ENCODE peak calls at places on chromosome 13, in eight cellular contexts. V is H1, Y is fibroblast of the aortic adventitia, T is DND-41, S is GM23338, D is Panc1, J is neural progenitor cell, Z is body of pancreas. H is an unnamed sample.

GRCh38 chr13:47831265-47831664 is 169.8 kb downstream of the SUCLA2 start:
- DNase-seq in D (no peak), Z (no peak), Y (peak), T (no peak), S (no peak), J (no peak), V (no peak), H (peak)

GRCh38 chr13:30734434-30734833 is 909 bp upstream of the ALOX5AP start:
- DNase-seq in D (no peak), T (no peak), J (no peak), Z (no peak), Y (peak), V (no peak), S (no peak), H (peak)

GRCh38 chr13:52615817-52616216 is 26.4 kb upstream of the HNRNPA1L2 start:
- DNase-seq in Y (no peak), S (no peak), D (no peak), Z (no peak), V (no peak), J (no peak), T (peak), H (no peak)

GRCh38 chr13:112690242-112690943 is 555 bp downstream of the ATP11A start:
- DNase-seq in Y (peak), V (no peak), D (no peak), J (peak), T (peak), S (peak), Z (peak), H (peak)

GRCh38 chr13:34654682-34655081 is 287.4 kb upstream of the NBEA start:
- DNase-seq in T (no peak), V (no peak), Y (no peak), Z (peak), J (peak), S (no peak), D (no peak), H (peak)

GRCh38 chr13:24763596-24764275 is at the start of gene RNF17:
- DNase-seq in Y (no peak), S (no peak), J (no peak), Z (no peak), T (no peak), D (no peak), V (no peak), H (no peak)

GRCh38 chr13:76481738-76482137 is 404.5 kb downstream of the KCTD12 start:
- DNase-seq in J (no peak), D (no peak), Z (no peak), S (no peak), Y (peak), V (no peak), T (no peak), H (peak)

GRCh38 chr13:80050252-80050651 is 290.7 kb downstream of the SPRY2 start:
- DNase-seq in Z (no peak), J (no peak), D (no peak), T (no peak), V (no peak), S (no peak), Y (peak), H (peak)

GRCh38 chr13:47426126-47426849 is 529.4 kb upstream of the HTR2A start:
- DNase-seq in J (no peak), S (no peak), V (no peak), Z (peak), T (no peak), D (peak), Y (peak), H (peak)

GRCh38 chr13:42001580-42001979 is 40.7 kb upstream of the VWA8 start:
- DNase-seq in Z (no peak), T (no peak), D (no peak), J (peak), Y (peak), S (peak), V (peak), H (peak)

GRCh38 chr13:108700421-108701170 is 71.2 kb downstream of the MYO16 start:
- DNase-seq in V (no peak), Z (no peak), T (peak), Y (peak), D (no peak), J (no peak), S (peak), H (peak)

GRCh38 chr13:113962975-113963374 is 10.9 kb downstream of the C13orf46 start:
- DNase-seq in Z (no peak), S (no peak), J (no peak), V (no peak), T (no peak), Y (no peak), D (no peak), H (no peak)

GRCh38 chr13:51275101-51275500 is 52.9 kb downstream of the FAM124A start:
- DNase-seq in V (peak), T (no peak), S (no peak), J (no peak), Z (no peak), Y (no peak), D (no peak), H (peak)

GRCh38 chr13:79384022-79384610 is 21.9 kb downstream of the RBM26 start:
- DNase-seq in S (no peak), D (no peak), Z (no peak), Y (no peak), T (no peak), V (no peak), J (no peak), H (no peak)

GRCh38 chr13:42108217-42108616 is 59.8 kb downstream of the DGKH start:
- DNase-seq in S (no peak), T (no peak), D (no peak), V (no peak), Y (no peak), Z (no peak), J (no peak), H (no peak)

GRCh38 chr13:97226788-97227627 is 4.9 kb downstream of the MBNL2 start:
- DNase-seq in Z (peak), V (no peak), D (no peak), J (no peak), Y (no peak), T (peak), S (peak), H (no peak)

GRCh38 chr13:36848228-36848982 is 29.4 kb downstream of the RFXAP start:
- DNase-seq in V (peak), Y (no peak), S (peak), D (no peak), J (peak), Z (no peak), T (no peak), H (peak)

GRCh38 chr13:113275387-113275786 is 21.7 kb upstream of the LAMP1 start:
- DNase-seq in Y (peak), V (peak), Z (peak), T (peak), D (peak), J (peak), S (peak), H (peak)

GRCh38 chr13:102903659-102904407 is 58.0 kb downstream of the ERCC5 start:
- DNase-seq in V (no peak), T (no peak), J (peak), Z (no peak), S (peak), Y (peak), D (no peak), H (peak)

GRCh38 chr13:112931028-112931934 is 37.7 kb upstream of the MCF2L start:
- DNase-seq in S (peak), Z (peak), Y (peak), J (peak), V (no peak), D (no peak), T (no peak), H (peak)

GRCh38 chr13:111423168-111423785 is 102.8 kb downstream of the TEX29 start:
- DNase-seq in D (no peak), J (no peak), Y (no peak), S (no peak), V (no peak), T (no peak), Z (no peak), H (no peak)

GRCh38 chr13:24851546-24851945 is 87.6 kb downstream of the RNF17 start:
- DNase-seq in S (no peak), V (no peak), Y (peak), T (no peak), D (no peak), Z (no peak), J (no peak), H (peak)

GRCh38 chr13:101751488-101751887 is 299.0 kb downstream of the ITGBL1 start:
- DNase-seq in D (peak), V (no peak), T (no peak), Z (no peak), S (peak), J (no peak), Y (peak), H (peak)

GRCh38 chr13:99143904-99144303 is 56.8 kb upstream of the UBAC2 start:
- DNase-seq in J (no peak), Z (no peak), V (no peak), Y (no peak), D (no peak), S (no peak), T (no peak), H (no peak)
- TF ChIP-seq CTCF in J (no peak), Z (no peak), V (no peak), Y (no peak), D (no peak), S (no peak), T (no peak), H (no peak)

GRCh38 chr13:39397221-39397620 is 205.8 kb downstream of the LHFPL6 start:
- DNase-seq in V (no peak), D (no peak), Z (no peak), J (no peak), T (no peak), S (no peak), Y (no peak), H (no peak)

GRCh38 chr13:39397866-39398265 is 205.1 kb downstream of the LHFPL6 start:
- DNase-seq in Z (no peak), V (no peak), Y (peak), D (no peak), J (no peak), T (no peak), S (no peak), H (no peak)

GRCh38 chr13:39394811-39395685 is 207.9 kb downstream of the LHFPL6 start:
- DNase-seq in J (no peak), Z (no peak), S (no peak), D (no peak), Y (peak), T (no peak), V (no peak), H (no peak)
- H3K4me3 ChIP-seq in J (no peak), Z (no peak), S (no peak), D (no peak), Y (no peak), T (no peak), V (no peak), H (no peak)

GRCh38 chr13:92196566-92197256 is 798.3 kb downstream of the GPC5 start:
- DNase-seq in J (no peak), D (no peak), S (no peak), T (no peak), Y (peak), Z (no peak), V (no peak), H (peak)

DNA sequence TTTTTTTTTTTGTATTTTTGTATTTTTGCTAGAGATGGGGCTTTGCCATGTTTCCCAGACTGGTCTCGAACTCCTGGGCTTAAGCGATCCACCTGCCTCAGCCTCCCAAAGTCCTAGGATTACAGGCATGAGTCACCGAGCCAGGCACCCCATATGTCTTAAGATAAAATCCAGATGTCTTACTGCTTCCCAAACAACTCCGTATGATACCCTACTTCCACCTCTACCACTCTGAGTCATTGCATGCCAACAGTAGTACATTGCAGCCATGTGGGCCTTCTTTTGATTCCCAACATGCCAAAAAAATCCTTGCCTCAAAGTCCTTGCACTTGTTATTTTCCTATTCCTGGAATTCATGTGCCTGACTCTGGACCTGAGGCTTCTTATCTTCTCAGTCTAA is 799.2 kb downstream of the GPC5 start:
- DNase-seq in Z (no peak), S (no peak), D (no peak), J (no peak), Y (peak), T (no peak), V (no peak), H (no peak)
- TF ChIP-seq CTCF in Z (no peak), S (no peak), D (no peak), J (no peak), Y (no peak), T (no peak), V (no peak), H (no peak)

DNA sequence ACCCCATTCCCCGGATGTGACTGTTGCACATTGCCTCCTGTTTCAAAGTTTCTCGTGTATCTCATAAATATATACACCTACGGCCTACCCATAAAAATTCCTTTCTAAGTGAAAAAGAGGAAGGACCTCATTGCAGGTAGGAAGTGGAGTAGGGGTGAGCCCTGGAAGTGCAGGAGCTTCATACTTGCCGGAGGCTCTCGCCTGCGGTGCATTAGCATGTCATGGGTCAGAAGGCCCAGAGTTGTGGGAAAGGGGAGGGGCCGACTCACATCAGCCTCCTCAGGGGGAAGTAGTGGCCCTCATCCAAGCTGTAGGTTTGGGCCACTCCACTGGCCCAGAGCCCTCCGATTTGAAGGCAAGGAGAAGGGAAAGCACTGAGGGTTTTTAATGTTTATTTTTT is 26.0 kb upstream of the IRS2 start:
- DNase-seq in Y (no peak), S (no peak), T (no peak), V (no peak), J (no peak), D (no peak), Z (no peak), H (peak)
- H3K4me3 ChIP-seq in Y (no peak), S (no peak), T (no peak), V (no peak), J (no peak), D (no peak), Z (no peak), H (no peak)

GRCh38 chr13:91017031-91017668 is 330.3 kb upstream of the MIR17HG start:
- DNase-seq in Z (peak), T (peak), D (peak), Y (peak), V (peak), S (peak), J (peak), H (peak)
- TF ChIP-seq CTCF in Z (peak), T (peak), D (peak), Y (peak), V (peak), S (peak), J (peak), H (peak)

GRCh38 chr13:23610966-23611486 is 40.8 kb downstream of the TNFRSF19 start:
- DNase-seq in S (no peak), T (no peak), Y (peak), J (no peak), D (no peak), Z (peak), V (no peak), H (peak)

GRCh38 chr13:23610187-23610576 is 40.0 kb downstream of the TNFRSF19 start:
- DNase-seq in D (no peak), Y (no peak), S (no peak), J (no peak), T (no peak), Z (no peak), V (no peak), H (peak)

GRCh38 chr13:23608138-23608537 is 37.9 kb downstream of the TNFRSF19 start:
- DNase-seq in Z (no peak), D (no peak), T (no peak), S (no peak), J (no peak), Y (no peak), V (no peak), H (no peak)

GRCh38 chr13:23608704-23609413 is 38.6 kb downstream of the TNFRSF19 start:
- DNase-seq in Y (no peak), T (no peak), J (no peak), S (no peak), V (no peak), Z (peak), D (no peak), H (peak)

DNA sequence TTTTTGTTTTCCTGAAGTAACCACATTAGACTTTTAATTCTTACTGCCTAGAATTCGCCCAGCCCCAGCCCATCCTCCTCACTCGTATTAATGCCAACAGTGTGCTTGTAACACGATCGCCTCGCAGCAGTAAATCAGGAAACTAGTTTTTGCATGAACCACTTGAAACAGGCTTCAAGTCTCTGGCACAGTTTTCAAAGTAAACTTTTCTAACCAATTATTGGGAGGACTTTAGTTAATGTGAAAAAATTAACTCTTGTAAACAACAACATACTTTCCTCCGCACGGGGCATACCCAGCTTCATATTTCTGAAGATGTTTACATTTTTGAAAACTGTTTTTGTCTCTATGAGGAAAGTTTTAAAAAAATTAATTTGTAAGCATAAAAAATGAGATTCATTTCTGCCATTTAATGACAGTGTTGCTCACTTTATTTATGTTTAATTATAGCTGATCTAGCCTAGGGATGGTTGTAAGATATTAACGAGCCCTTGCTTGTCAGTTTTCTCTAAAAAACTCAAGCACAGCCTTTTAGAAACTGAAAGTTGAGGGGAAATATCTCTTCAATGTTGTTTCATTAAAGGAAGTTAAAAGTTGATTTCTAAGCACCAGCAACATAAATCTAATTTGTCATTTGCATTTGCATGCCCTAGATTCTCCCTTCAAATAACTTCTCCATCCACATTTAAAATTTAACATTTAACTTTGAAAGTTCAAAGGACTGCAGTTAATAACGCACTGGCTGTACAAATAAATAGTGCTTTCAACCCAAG is 39.4 kb downstream of the TNFRSF19 start:
- DNase-seq in D (no peak), J (no peak), Y (peak), V (no peak), Z (no peak), T (no peak), S (no peak), H (peak)
- H3K4me3 ChIP-seq in D (no peak), J (no peak), Y (no peak), V (no peak), Z (no peak), T (no peak), S (no peak), H (peak)

DNA sequence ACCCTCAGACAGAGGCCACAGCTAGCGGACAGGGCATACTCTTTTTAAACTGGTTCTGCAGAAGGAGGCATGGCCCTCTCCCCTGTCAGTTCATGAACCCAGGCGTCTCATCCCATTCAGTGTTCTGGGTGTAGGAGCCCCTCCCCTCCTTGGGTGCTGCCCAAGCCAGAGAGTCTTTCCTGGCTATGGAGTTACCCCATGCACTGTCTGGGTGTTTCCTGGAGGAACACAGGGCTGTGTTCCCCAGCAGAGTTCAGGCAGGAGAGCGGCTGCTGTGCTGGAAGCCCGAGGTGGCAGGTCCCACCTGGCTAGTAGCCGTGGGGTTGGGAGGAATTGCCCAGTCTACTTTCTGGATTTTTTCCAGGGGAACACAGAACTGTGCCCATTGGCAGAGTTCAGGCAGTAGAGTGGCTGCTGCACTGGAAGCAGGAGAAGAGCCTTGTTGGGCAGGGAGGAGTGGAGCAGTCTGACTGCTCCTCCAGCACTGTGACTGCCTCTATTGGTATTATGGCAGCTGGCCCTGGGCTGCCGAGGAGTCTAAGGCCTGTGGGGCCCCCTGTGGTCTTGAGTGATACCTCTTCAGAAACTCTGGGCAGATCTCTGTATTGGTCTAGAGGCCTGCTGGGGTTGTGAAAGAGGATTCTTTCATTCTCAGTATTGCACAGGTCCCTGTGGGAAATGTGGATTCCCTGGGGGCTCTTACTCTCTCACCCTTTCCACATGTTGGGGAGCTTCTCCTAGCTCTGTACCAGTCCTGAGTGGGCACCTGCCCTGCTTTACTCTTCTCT is 168.3 kb downstream of the PCDH20 start:
- DNase-seq in D (no peak), Y (no peak), V (peak), S (peak), Z (no peak), J (peak), T (peak), H (no peak)
- TF ChIP-seq CTCF in D (no peak), Y (no peak), V (no peak), S (no peak), Z (no peak), J (no peak), T (no peak), H (no peak)

H was measured in choroid plexus epithelial cell.